ENCODE peak calls at places on chromosomes 4 and X, in ten cellular contexts. A, Y, U, E, X, P, F, S, N and L are unnamed samples.

GRCh38 chr4:139857021-139857420 is 191.4 kb downstream of the MGST2 start:
- DNase-seq in A (peak), Y (no peak), U (peak), E (no peak), X (no peak), P (no peak), F (peak), S (no peak), N (no peak), L (no peak)

GRCh38 chr4:48651869-48652447 is 128.1 kb downstream of the FRYL start:
- DNase-seq in A (no peak), Y (peak), U (no peak), E (no peak), X (no peak), P (no peak), F (no peak), S (no peak), N (no peak), L (no peak)

GRCh38 chr4:77465271-77465670 is 140.3 kb upstream of the CXCL13 start:
- DNase-seq in A (peak), Y (no peak), U (no peak), E (no peak), X (no peak), P (peak), F (no peak), S (peak), N (no peak), L (no peak)

GRCh38 chr4:75726577-75726976 is 2.2 kb downstream of the USO1 start:
- DNase-seq in A (no peak), Y (no peak), U (no peak), E (no peak), X (no peak), P (no peak), F (no peak), S (no peak), N (no peak), L (no peak)

GRCh38 chr4:145842224-145842887 is 96.3 kb downstream of the ZNF827 start:
- DNase-seq in A (peak), Y (no peak), U (peak), E (no peak), X (no peak), P (no peak), F (no peak), S (no peak), N (no peak), L (no peak)

GRCh38 chr4:56787380-56787779 is 34.1 kb downstream of the SPINK2 start:
- DNase-seq in A (no peak), Y (no peak), U (no peak), E (no peak), X (no peak), P (no peak), F (no peak), S (no peak), N (no peak), L (no peak)

GRCh38 chr4:62037576-62037975 is 837.5 kb downstream of the ADGRL3 start:
- DNase-seq in A (no peak), Y (no peak), U (no peak), E (no peak), X (no peak), P (no peak), F (no peak), S (no peak), N (no peak), L (no peak)

GRCh38 chr4:87038837-87039715 is 104.3 kb downstream of the AFF1 start:
- DNase-seq in A (peak), Y (peak), U (peak), E (peak), X (no peak), P (no peak), F (peak), S (peak), N (peak), L (peak)

GRCh38 chr4:10611673-10612072 is 72.9 kb downstream of the CLNK start:
- DNase-seq in A (peak), Y (peak), U (peak), E (no peak), X (no peak), P (no peak), F (no peak), S (no peak), N (peak), L (no peak)

GRCh38 chr4:1200425-1201035 is 28.1 kb upstream of the SPON2 start:
- DNase-seq in A (peak), Y (peak), U (no peak), E (peak), X (peak), P (no peak), F (peak), S (no peak), N (no peak), L (peak)

GRCh38 chrX:14798805-14799397 is 74.0 kb downstream of the FANCB start:
- DNase-seq in A (no peak), Y (no peak), U (no peak), E (no peak), X (no peak), P (no peak), F (no peak), S (no peak), N (no peak), L (no peak)

GRCh38 chr4:125319311-125319710 is 4.6 kb downstream of the FAT4 start:
- DNase-seq in A (peak), Y (no peak), U (peak), E (no peak), X (no peak), P (no peak), F (no peak), S (no peak), N (no peak), L (no peak)

GRCh38 chr4:184357783-184358182 is 116.6 kb downstream of the IRF2 start:
- DNase-seq in A (no peak), Y (no peak), U (no peak), E (peak), X (no peak), P (no peak), F (no peak), S (no peak), N (no peak), L (no peak)

GRCh38 chr4:154234576-154234975 is 257.0 kb downstream of the DCHS2 start:
- DNase-seq in A (no peak), Y (no peak), U (no peak), E (no peak), X (no peak), P (no peak), F (no peak), S (no peak), N (no peak), L (no peak)

GRCh38 chrX:6095469-6095868 is 133.2 kb downstream of the NLGN4X start:
- DNase-seq in A (no peak), Y (no peak), U (no peak), E (no peak), X (no peak), P (no peak), F (no peak), S (no peak), N (peak), L (no peak)

GRCh38 chr4:175805863-175806262 is 6.2 kb downstream of the GPM6A start:
- DNase-seq in A (no peak), Y (no peak), U (no peak), E (no peak), X (no peak), P (no peak), F (no peak), S (no peak), N (no peak), L (no peak)

GRCh38 chr4:54439831-54440243 is 210.7 kb downstream of the PDGFRA start:
- DNase-seq in A (peak), Y (peak), U (peak), E (peak), X (no peak), P (no peak), F (peak), S (peak), N (no peak), L (peak)

GRCh38 chr4:119656986-119657635 is 28.5 kb upstream of the PDE5A start:
- DNase-seq in A (peak), Y (peak), U (peak), E (no peak), X (no peak), P (no peak), F (no peak), S (no peak), N (peak), L (no peak)

GRCh38 chr4:163591614-163592020 is 97.1 kb downstream of the TMA16 start:
- DNase-seq in A (no peak), Y (no peak), U (no peak), E (no peak), X (no peak), P (no peak), F (no peak), S (no peak), N (no peak), L (no peak)

GRCh38 chr4:54378461-54378860 is 149.4 kb downstream of the PDGFRA start:
- DNase-seq in A (peak), Y (no peak), U (no peak), E (no peak), X (no peak), P (no peak), F (no peak), S (no peak), N (no peak), L (no peak)

DNA sequence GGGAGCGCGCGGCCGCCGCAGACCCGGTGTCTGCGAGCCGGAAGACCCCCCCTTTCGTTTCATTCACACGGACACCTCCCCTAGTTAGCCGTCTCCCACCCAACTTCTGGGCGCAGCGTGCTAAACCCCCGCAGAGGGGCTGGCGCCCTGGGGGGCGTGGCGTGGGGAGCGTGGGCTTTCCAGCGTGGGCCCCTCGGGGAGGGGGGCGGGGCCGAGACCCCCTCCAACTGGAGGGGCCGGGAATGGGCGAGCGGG is 1.1 kb downstream of the FHDC1 start:
- DNase-seq in A (no peak), Y (no peak), U (no peak), E (no peak), X (no peak), P (no peak), F (no peak), S (no peak), N (no peak), L (no peak)
- H3K4me3 ChIP-seq in A (peak), Y (peak), U (peak), E (peak), X (peak), P (peak), F (peak), S (peak), N (peak), L (peak)

GRCh38 chr4:88745581-88746163 is 48.0 kb upstream of the NAP1L5 start:
- DNase-seq in A (no peak), Y (no peak), U (no peak), E (no peak), X (no peak), P (no peak), F (no peak), S (no peak), N (no peak), L (no peak)
- H3K4me3 ChIP-seq in A (no peak), Y (no peak), U (no peak), E (no peak), X (no peak), P (no peak), F (no peak), S (no peak), N (no peak), L (no peak)

DNA sequence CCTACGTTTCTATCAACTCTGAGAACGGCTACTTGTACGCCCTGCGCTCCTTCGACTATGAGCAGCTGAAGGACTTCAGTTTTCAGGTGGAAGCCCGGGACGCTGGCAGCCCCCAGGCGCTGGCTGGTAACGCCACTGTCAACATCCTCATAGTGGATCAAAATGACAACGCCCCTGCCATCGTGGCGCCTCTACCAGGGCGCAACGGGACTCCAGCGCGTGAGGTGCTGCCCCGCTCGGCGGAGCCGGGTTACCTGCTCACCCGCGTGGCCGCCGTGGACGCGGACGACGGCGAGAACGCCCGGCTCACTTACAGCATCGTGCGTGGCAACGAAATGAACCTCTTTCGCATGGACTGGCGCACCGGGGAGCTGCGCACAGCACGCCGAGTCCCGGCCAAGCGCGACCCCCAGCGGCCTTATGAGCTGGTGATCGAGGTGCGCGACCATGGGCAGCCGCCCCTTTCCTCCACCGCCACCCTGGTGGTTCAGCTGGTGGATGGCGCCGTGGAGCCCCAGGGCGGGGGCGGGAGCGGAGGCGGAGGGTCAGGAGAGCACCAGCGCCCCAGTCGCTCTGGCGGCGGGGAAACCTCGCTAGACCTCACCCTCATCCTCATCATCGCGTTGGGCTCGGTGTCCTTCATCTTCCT is 2.7 kb downstream of the PCDH10 start:
- DNase-seq in A (peak), Y (no peak), U (peak), E (no peak), X (no peak), P (no peak), F (peak), S (no peak), N (peak), L (peak)
- H3K4me3 ChIP-seq in A (peak), Y (peak), U (peak), E (peak), X (no peak), P (peak), F (peak), S (peak), N (peak), L (peak)

GRCh38 chrX:46737462-46737861 is 21.5 kb downstream of the SLC9A7 start:
- DNase-seq in A (peak), Y (no peak), U (no peak), E (no peak), X (no peak), P (no peak), F (no peak), S (no peak), N (no peak), L (no peak)
- H3K4me3 ChIP-seq in A (no peak), Y (no peak), U (no peak), E (no peak), X (no peak), P (no peak), F (no peak), S (no peak), N (no peak), L (no peak)

GRCh38 chr4:12636191-12636590 is 847.9 kb downstream of the RAB28 start:
- DNase-seq in A (no peak), Y (no peak), U (no peak), E (no peak), X (no peak), P (no peak), F (no peak), S (no peak), N (no peak), L (no peak)

GRCh38 chr4:12633058-12633651 is 851.0 kb downstream of the RAB28 start:
- DNase-seq in A (peak), Y (peak), U (peak), E (peak), X (peak), P (peak), F (peak), S (peak), N (peak), L (no peak)

DNA sequence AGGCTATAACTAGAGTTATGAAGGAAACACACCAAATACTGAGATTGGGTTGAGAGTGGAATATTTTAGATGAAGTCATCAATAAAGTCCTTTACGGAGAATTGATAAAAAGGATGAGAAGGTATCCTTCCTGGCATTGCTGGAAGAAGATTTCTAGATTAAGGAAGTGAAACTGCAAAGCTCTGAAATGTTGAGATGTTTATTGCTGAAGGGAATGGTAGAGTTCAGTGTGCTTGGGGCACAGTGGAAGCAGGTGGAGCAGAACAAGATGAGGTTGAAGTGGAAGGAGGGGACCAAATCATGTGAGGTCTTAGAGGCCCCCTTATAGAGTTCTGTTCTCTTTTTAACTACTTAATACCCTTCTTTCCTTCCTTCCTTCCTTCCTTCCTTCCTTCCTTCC is 848.5 kb downstream of the RAB28 start:
- DNase-seq in A (no peak), Y (no peak), U (no peak), E (no peak), X (no peak), P (no peak), F (no peak), S (no peak), N (no peak), L (no peak)
- H3K4me3 ChIP-seq in A (no peak), Y (no peak), U (no peak), E (no peak), X (no peak), P (no peak), F (no peak), S (no peak), N (no peak), L (no peak)

GRCh38 chr4:132488555-132488954 is 660.5 kb upstream of the PCDH10 start:
- DNase-seq in A (no peak), Y (no peak), U (no peak), E (no peak), X (no peak), P (no peak), F (no peak), S (no peak), N (no peak), L (no peak)
- H3K4me3 ChIP-seq in A (no peak), Y (no peak), U (no peak), E (no peak), X (no peak), P (no peak), F (no peak), S (no peak), N (no peak), L (no peak)